ENCODE peak calls at places on chromosome 10, in five cellular contexts. R, Y, A, G and F are unnamed samples.

GRCh38 chr10:66713387-66713786 is 212.4 kb upstream of the LRRTM3 start:
- DNase-seq in R (no peak), Y (no peak), A (no peak), G (no peak), F (no peak)

GRCh38 chr10:48507933-48508830 is 96.7 kb downstream of the ARHGAP22 start:
- DNase-seq in R (no peak), Y (no peak), A (no peak), G (no peak), F (peak; percentile 66)

GRCh38 chr10:49585387-49585786 is 24.7 kb upstream of the SLC18A3 start:
- DNase-seq in R (no peak), Y (peak; percentile 29), A (no peak), G (no peak), F (peak; percentile 58)

GRCh38 chr10:6033954-6034353 is 28.2 kb downstream of the IL2RA start:
- DNase-seq in R (no peak), Y (peak; percentile 68), A (no peak), G (no peak), F (peak; percentile 48)

GRCh38 chr10:79981356-79981672 is 32.4 kb upstream of the SFTPD start:
- DNase-seq in R (no peak), Y (no peak), A (no peak), G (no peak), F (no peak)

GRCh38 chr10:44962870-44963738 is 3.5 kb downstream of the RASSF4 start:
- DNase-seq in R (no peak), Y (no peak), A (no peak), G (no peak), F (no peak)

GRCh38 chr10:114635797-114636550 is 22.1 kb downstream of the ABLIM1 start:
- DNase-seq in R (no peak), Y (no peak), A (no peak), G (no peak), F (no peak)

GRCh38 chr10:66714741-66715140 is 211.1 kb upstream of the LRRTM3 start:
- DNase-seq in R (peak; percentile 5), Y (peak; percentile 5), A (no peak), G (no peak), F (peak; percentile 54)

GRCh38 chr10:3891396-3891795 is 106.4 kb upstream of the KLF6 start:
- DNase-seq in R (no peak), Y (no peak), A (no peak), G (no peak), F (no peak)

GRCh38 chr10:89283988-89284475 is 17.8 kb upstream of the IFIT2 start:
- DNase-seq in R (peak; percentile 78), Y (peak; percentile 98), A (no peak), G (no peak), F (peak; percentile 97)

GRCh38 chr10:48251525-48252353 is 22.8 kb downstream of the FRMPD2 start:
- DNase-seq in R (no peak), Y (no peak), A (no peak), G (no peak), F (no peak)

GRCh38 chr10:131723601-131724530 is 176.9 kb upstream of the PPP2R2D start:
- DNase-seq in R (no peak), Y (no peak), A (no peak), G (no peak), F (no peak)

GRCh38 chr10:9051328-9051974 is 997.0 kb downstream of the GATA3 start:
- DNase-seq in R (no peak), Y (no peak), A (no peak), G (no peak), F (no peak)

GRCh38 chr10:102814456-102814871 is 22.7 kb downstream of the CYP17A1 start:
- DNase-seq in R (peak; percentile 74), Y (no peak), A (no peak), G (no peak), F (no peak)

GRCh38 chr10:32139223-32140073 is 83.2 kb upstream of the KIF5B start:
- DNase-seq in R (peak; percentile 97), Y (peak; percentile 91), A (peak; percentile 89), G (peak; percentile 31), F (peak; percentile 92)

GRCh38 chr10:58937423-58937822 is 239.0 kb upstream of the PHYHIPL start:
- DNase-seq in R (no peak), Y (no peak), A (no peak), G (no peak), F (no peak)

GRCh38 chr10:77348711-77349110 is 288.9 kb downstream of the KCNMA1 start:
- DNase-seq in R (no peak), Y (peak; percentile 37), A (no peak), G (no peak), F (no peak)

GRCh38 chr10:26801831-26802230 is 58.9 kb downstream of the ABI1 start:
- DNase-seq in R (no peak), Y (no peak), A (no peak), G (no peak), F (no peak)

GRCh38 chr10:133140417-133141143 is 19.4 kb upstream of the KNDC1 start:
- DNase-seq in R (no peak), Y (no peak), A (no peak), G (no peak), F (no peak)

GRCh38 chr10:101566333-101567164 is 21.5 kb downstream of the POLL start:
- DNase-seq in R (peak; percentile 28), Y (no peak), A (no peak), G (no peak), F (peak; percentile 48)

GRCh38 chr10:74049995-74050394 is 52.1 kb downstream of the VCL start:
- DNase-seq in R (no peak), Y (peak; percentile 36), A (no peak), G (no peak), F (no peak)

GRCh38 chr10:70440296-70441160 is 953 bp downstream of the NODAL start:
- DNase-seq in R (no peak), Y (no peak), A (no peak), G (no peak), F (no peak)

GRCh38 chr10:108303149-108303548 is 1138.6 kb upstream of the SORCS1 start:
- DNase-seq in R (no peak), Y (peak; percentile 48), A (no peak), G (no peak), F (peak; percentile 91)

GRCh38 chr10:73771722-73772279 is 10.0 kb upstream of the CHCHD1 start:
- DNase-seq in R (no peak), Y (peak; percentile 31), A (peak; percentile 48), G (no peak), F (peak; percentile 78)

GRCh38 chr10:112898540-112899395 is 51.3 kb upstream of the TCF7L2 start:
- DNase-seq in R (peak; percentile 67), Y (peak; percentile 20), A (peak; percentile 75), G (no peak), F (peak; percentile 75)

GRCh38 chr10:112896273-112896672 is 53.8 kb upstream of the TCF7L2 start:
- DNase-seq in R (no peak), Y (no peak), A (no peak), G (no peak), F (no peak)

GRCh38 chr10:112896722-112897121 is 53.3 kb upstream of the TCF7L2 start:
- DNase-seq in R (no peak), Y (no peak), A (no peak), G (no peak), F (no peak)

GRCh38 chr10:112902730-112903129 is 47.3 kb upstream of the TCF7L2 start:
- DNase-seq in R (no peak), Y (no peak), A (no peak), G (no peak), F (no peak)

DNA sequence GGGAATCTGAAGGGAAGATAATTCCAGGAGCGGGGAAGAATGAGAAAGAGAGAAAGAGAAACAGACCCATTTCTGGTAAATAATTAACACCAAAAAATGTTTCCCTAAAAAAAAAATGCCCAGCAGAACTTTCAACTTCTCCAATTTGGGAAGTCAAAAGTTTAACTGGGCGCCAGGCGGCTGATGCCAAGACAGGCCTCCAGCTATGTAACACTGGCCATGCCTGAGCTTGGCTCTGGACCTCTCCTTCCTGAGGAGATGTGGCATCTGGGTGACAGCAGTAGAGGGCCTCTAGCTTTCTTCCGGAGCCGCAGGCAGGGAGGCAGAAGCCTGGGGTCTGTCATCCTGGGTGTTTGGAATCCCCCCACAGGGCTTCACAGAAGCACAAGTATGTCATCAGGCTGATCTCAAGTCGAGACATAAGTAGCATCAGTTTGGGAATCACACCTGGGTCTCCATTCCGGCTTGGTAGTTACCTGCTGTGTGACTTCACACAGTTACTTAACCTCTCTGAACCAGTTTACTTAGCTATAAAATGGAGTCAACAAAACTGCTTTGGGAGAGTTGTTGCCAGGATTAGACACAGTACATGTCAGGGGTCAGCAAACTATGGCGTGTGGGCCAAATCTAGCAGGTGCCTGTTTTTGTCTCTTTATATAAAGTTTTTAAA is 50.5 kb upstream of the TCF7L2 start:
- DNase-seq in R (no peak), Y (no peak), A (no peak), G (no peak), F (no peak)
- H3K4me3 ChIP-seq in R (no peak overlapping the region), Y (no peak overlapping the region), A (no peak overlapping the region), G (no peak overlapping the region), F (no peak overlapping the region)

GRCh38 chr10:99544322-99544721 is 11.6 kb downstream of the NKX2-3 start:
- DNase-seq in R (no peak), Y (no peak), A (no peak), G (no peak), F (no peak)

GRCh38 chr10:99551158-99551557 is 18.4 kb downstream of the NKX2-3 start:
- DNase-seq in R (no peak), Y (peak; percentile 74), A (no peak), G (no peak), F (peak; percentile 72)

GRCh38 chr10:99551616-99552015 is 18.9 kb downstream of the NKX2-3 start:
- DNase-seq in R (no peak), Y (no peak), A (no peak), G (no peak), F (no peak)

DNA sequence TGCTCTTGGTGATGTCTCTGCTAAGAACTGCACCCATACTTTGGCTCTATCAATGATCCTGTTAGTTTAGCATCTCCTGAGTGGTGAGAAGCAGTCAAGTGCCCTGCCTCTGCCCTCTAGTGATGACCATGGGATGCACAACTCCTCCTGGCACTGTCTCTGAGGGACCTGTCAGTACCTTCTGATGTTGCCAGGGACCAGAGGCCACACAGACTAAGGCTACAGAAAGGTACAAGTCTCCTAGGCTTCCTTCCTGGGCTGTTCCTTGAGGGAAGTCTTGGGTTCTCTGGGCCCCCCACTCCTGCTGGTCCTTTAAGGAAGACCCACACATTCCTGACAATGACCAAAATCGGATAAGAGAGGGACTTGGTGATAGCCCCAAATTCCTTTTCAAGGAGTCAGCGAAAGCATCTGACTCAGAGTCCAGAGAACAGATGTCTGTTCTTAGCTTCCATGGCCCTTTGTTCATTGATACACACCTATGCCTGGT is 15.3 kb downstream of the NKX2-3 start:
- DNase-seq in R (no peak), Y (peak; percentile 11), A (peak; percentile 50), G (no peak), F (no peak)
- TF ChIP-seq CTCF in R (peak; percentile 29), Y (peak; percentile 37), A (peak; percentile 84), G (peak; percentile 21), F (peak; percentile 15)

GRCh38 chr10:91389636-91390512 is 20.3 kb upstream of the HECTD2 start:
- DNase-seq in R (peak; percentile 66), Y (peak; percentile 61), A (peak; percentile 37), G (no peak), F (peak; percentile 31)
- H3K4me3 ChIP-seq in R (no peak overlapping the region), Y (no peak overlapping the region), A (peak overlapping the region; percentile 12), G (no peak overlapping the region), F (no peak overlapping the region)

DNA sequence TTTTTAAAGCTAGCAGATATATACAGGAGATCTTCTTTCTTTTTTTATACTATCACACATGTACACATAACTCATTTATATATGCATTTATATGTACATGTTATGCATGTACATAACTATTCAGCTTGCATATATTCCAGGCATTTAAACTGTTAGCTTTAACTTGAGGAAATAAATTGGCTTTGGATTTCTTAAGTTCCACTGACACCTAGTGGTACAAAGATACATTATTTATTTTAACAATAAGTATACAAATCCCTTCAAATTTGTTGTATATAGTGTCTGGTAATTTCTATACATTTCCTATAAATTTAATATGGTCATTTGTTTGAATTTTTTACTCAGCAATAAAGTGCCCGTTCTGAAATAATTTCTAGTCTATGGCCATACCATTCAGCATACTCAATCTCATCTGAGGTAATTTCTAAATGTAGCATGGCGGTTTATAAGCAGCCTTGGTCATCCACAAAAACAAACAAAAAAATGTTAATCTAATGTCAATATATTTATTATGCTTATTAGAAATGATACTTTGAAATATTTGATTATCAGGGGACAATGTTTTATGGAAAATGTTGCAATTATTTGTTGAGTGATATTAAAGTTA is 11.6 kb downstream of the ZDHHC6 start:
- DNase-seq in R (peak; percentile 56), Y (peak; percentile 49), A (peak; percentile 55), G (no peak), F (no peak)
- TF ChIP-seq CTCF in R (peak; percentile 32), Y (peak; percentile 51), A (peak; percentile 13), G (peak; percentile 28), F (peak; percentile 8)